ENCODE peak calls at places on chromosome 4, in ten cellular contexts. N is GM23338; I is fibroblast of lung; Y is body of pancreas; B is psoas muscle; Q is PC-3; T is CD4-positive, alpha-beta T cell; W is suprapubic skin; U is left ventricle myocardium inferior; E is upper lobe of right lung. C is an unnamed sample. For H3K27me3, the result is how much of the 10 kb centered on the place peaks cover.

GRCh38 chr4:173211222-173211621 is 42.6 kb downstream of the GALNT7 start:
- DNase-seq in N (no peak), I (no peak), Y (no peak), B (no peak), Q (peak), T (no peak), W (no peak), U (no peak), E (no peak), C (no peak)

GRCh38 chr4:103853627-103854026 is 133.8 kb upstream of the TACR3 start:
- DNase-seq in N (no peak), I (no peak), Y (no peak), B (no peak), Q (peak), T (no peak), W (no peak), U (no peak), E (no peak), C (no peak)

GRCh38 chr4:1021386-1022050 is 10.1 kb downstream of the FGFRL1 start:
- DNase-seq in N (no peak), I (no peak), Y (no peak), B (no peak), Q (no peak), T (no peak), W (no peak), U (no peak), E (no peak), C (no peak)

GRCh38 chr4:129254526-129254925 is 158.6 kb downstream of the C4orf33 start:
- DNase-seq in N (no peak), I (peak), Y (no peak), B (no peak), Q (no peak), T (no peak), W (no peak), U (no peak), E (no peak), C (no peak)

GRCh38 chr4:106172846-106173245 is 143.2 kb downstream of the TBCK start:
- DNase-seq in N (no peak), I (no peak), Y (no peak), B (no peak), Q (no peak), T (no peak), W (no peak), U (no peak), E (no peak), C (no peak)

GRCh38 chr4:1856920-1857699 is 1.2 kb upstream of the LETM1 start:
- DNase-seq in N (no peak), I (no peak), Y (peak), B (no peak), Q (no peak), T (no peak), W (no peak), U (no peak), E (no peak), C (peak)

GRCh38 chr4:22556411-22556969 is 40.6 kb upstream of the ADGRA3 start:
- DNase-seq in N (no peak), I (no peak), Y (no peak), B (no peak), Q (peak), T (no peak), W (no peak), U (no peak), E (no peak), C (no peak)

GRCh38 chr4:33628296-33628695 is 2616.0 kb downstream of the ARAP2 start:
- DNase-seq in N (no peak), I (no peak), Y (no peak), B (no peak), Q (no peak), T (no peak), W (no peak), U (no peak), E (no peak), C (no peak)

GRCh38 chr4:13968723-13969122 is 341.2 kb upstream of the BOD1L1 start:
- DNase-seq in N (no peak), I (peak), Y (no peak), B (no peak), Q (peak), T (no peak), W (no peak), U (no peak), E (no peak), C (no peak)

GRCh38 chr4:32560306-32560705 is 1840.1 kb downstream of the PCDH7 start:
- DNase-seq in N (peak), I (peak), Y (no peak), B (no peak), Q (peak), T (no peak), W (no peak), U (no peak), E (no peak), C (no peak)

GRCh38 chr4:37780444-37781133 is 45.9 kb upstream of the PGM2 start:
- DNase-seq in N (peak), I (peak), Y (no peak), B (no peak), Q (no peak), T (peak), W (no peak), U (no peak), E (no peak), C (no peak)

GRCh38 chr4:149631629-149632028 is 184.0 kb downstream of the IQCM start:
- DNase-seq in N (peak), I (no peak), Y (no peak), B (no peak), Q (no peak), T (no peak), W (no peak), U (no peak), E (no peak), C (no peak)

GRCh38 chr4:58688603-58689002 is 1578.4 kb upstream of the IGFBP7 start:
- DNase-seq in N (no peak), I (no peak), Y (no peak), B (no peak), Q (no peak), T (no peak), W (no peak), U (no peak), E (no peak), C (no peak)

GRCh38 chr4:98659106-98659592 is 738 bp upstream of the TSPAN5 start:
- DNase-seq in N (peak), I (peak), Y (no peak), B (no peak), Q (peak), T (no peak), W (no peak), U (no peak), E (no peak), C (peak)

GRCh38 chr4:85318415-85318814 is 156.5 kb upstream of the ARHGAP24 start:
- DNase-seq in N (no peak), I (no peak), Y (no peak), B (no peak), Q (peak), T (no peak), W (no peak), U (no peak), E (no peak), C (no peak)

GRCh38 chr4:85475631-85476233 is 782 bp downstream of the ARHGAP24 start:
- DNase-seq in N (no peak), I (peak), Y (peak), B (peak), Q (no peak), T (no peak), W (no peak), U (peak), E (peak), C (no peak)

GRCh38 chr4:113692809-113693411 is 68.6 kb downstream of the CAMK2D start:
- DNase-seq in N (no peak), I (no peak), Y (no peak), B (no peak), Q (peak), T (no peak), W (no peak), U (no peak), E (no peak), C (no peak)

GRCh38 chr4:62028758-62029157 is 828.6 kb downstream of the ADGRL3 start:
- DNase-seq in N (no peak), I (no peak), Y (no peak), B (no peak), Q (no peak), T (no peak), W (no peak), U (no peak), E (no peak), C (no peak)

GRCh38 chr4:15164571-15164970 is 162.3 kb downstream of the CPEB2 start:
- DNase-seq in N (no peak), I (no peak), Y (no peak), B (no peak), Q (peak), T (no peak), W (no peak), U (no peak), E (no peak), C (no peak)

GRCh38 chr4:89364559-89364958 is 57.0 kb upstream of the GPRIN3 start:
- DNase-seq in N (no peak), I (no peak), Y (no peak), B (no peak), Q (no peak), T (no peak), W (no peak), U (no peak), E (no peak), C (no peak)

GRCh38 chr4:6918345-6918744 is 8.7 kb downstream of the TBC1D14 start:
- DNase-seq in N (no peak), I (no peak), Y (no peak), B (no peak), Q (no peak), T (no peak), W (peak), U (no peak), E (no peak), C (no peak)

GRCh38 chr4:5712517-5712916 is 1.5 kb downstream of the EVC start:
- DNase-seq in N (no peak), I (peak), Y (no peak), B (no peak), Q (peak), T (no peak), W (no peak), U (no peak), E (no peak), C (no peak)

GRCh38 chr4:3193531-3194203 is 55.3 kb upstream of the MSANTD1 start:
- DNase-seq in N (no peak), I (peak), Y (no peak), B (no peak), Q (peak), T (no peak), W (no peak), U (no peak), E (no peak), C (no peak)

GRCh38 chr4:23163649-23164436 is 471.1 kb downstream of the GBA3 start:
- DNase-seq in N (peak), I (peak), Y (no peak), B (no peak), Q (peak), T (no peak), W (no peak), U (no peak), E (no peak), C (no peak)

GRCh38 chr4:54099959-54100606 is at the start of gene GSX2:
- DNase-seq in N (peak), I (no peak), Y (no peak), B (peak), Q (no peak), T (no peak), W (peak), U (peak), E (no peak), C (no peak)

GRCh38 chr4:144583658-144584057 is 62.3 kb upstream of the HHIP start:
- DNase-seq in N (no peak), I (peak), Y (no peak), B (no peak), Q (peak), T (no peak), W (no peak), U (no peak), E (no peak), C (no peak)

GRCh38 chr4:145544998-145545397 is 63.3 kb downstream of the SMAD1 start:
- DNase-seq in N (no peak), I (peak), Y (no peak), B (no peak), Q (peak), T (no peak), W (no peak), U (no peak), E (no peak), C (no peak)

GRCh38 chr4:137677851-137678250 is 145.6 kb upstream of the PCDH18 start:
- DNase-seq in N (no peak), I (peak), Y (no peak), B (no peak), Q (peak), T (no peak), W (no peak), U (no peak), E (no peak), C (no peak)

GRCh38 chr4:6467600-6467999 is 4.8 kb downstream of the PPP2R2C start:
- DNase-seq in N (no peak), I (no peak), Y (no peak), B (no peak), Q (no peak), T (no peak), W (no peak), U (no peak), E (no peak), C (peak)

GRCh38 chr4:85177679-85178078 is 211.2 kb upstream of the WDFY3 start:
- DNase-seq in N (no peak), I (no peak), Y (no peak), B (no peak), Q (no peak), T (no peak), W (no peak), U (no peak), E (no peak), C (no peak)

GRCh38 chr4:110484029-110484428 is 8.1 kb downstream of the ENPEP start:
- DNase-seq in N (no peak), I (no peak), Y (no peak), B (no peak), Q (no peak), T (no peak), W (no peak), U (no peak), E (no peak), C (no peak)

GRCh38 chr4:129821073-129821472 is 725.1 kb downstream of the C4orf33 start:
- DNase-seq in N (no peak), I (no peak), Y (no peak), B (no peak), Q (no peak), T (no peak), W (no peak), U (no peak), E (no peak), C (no peak)

GRCh38 chr4:86741841-86742240 is 107.3 kb downstream of the SLC10A6 start:
- DNase-seq in N (no peak), I (no peak), Y (no peak), B (no peak), Q (no peak), T (no peak), W (no peak), U (no peak), E (no peak), C (no peak)

GRCh38 chr4:160319221-160319867 is 1216.5 kb downstream of the RAPGEF2 start:
- DNase-seq in N (no peak), I (no peak), Y (no peak), B (no peak), Q (peak), T (no peak), W (no peak), U (no peak), E (no peak), C (no peak)

GRCh38 chr4:61950625-61951024 is 750.5 kb downstream of the ADGRL3 start:
- DNase-seq in N (peak), I (no peak), Y (no peak), B (no peak), Q (no peak), T (no peak), W (no peak), U (no peak), E (no peak), C (no peak)

GRCh38 chr4:4672397-4672796 is 130.5 kb upstream of the STX18 start:
- DNase-seq in N (no peak), I (no peak), Y (no peak), B (no peak), Q (no peak), T (no peak), W (no peak), U (no peak), E (no peak), C (no peak)

GRCh38 chr4:9893329-9894108 is 112.1 kb downstream of the DRD5 start:
- DNase-seq in N (peak), I (no peak), Y (no peak), B (no peak), Q (no peak), T (no peak), W (no peak), U (no peak), E (no peak), C (no peak)

GRCh38 chr4:9894604-9895361 is 113.3 kb downstream of the DRD5 start:
- DNase-seq in N (no peak), I (no peak), Y (no peak), B (no peak), Q (no peak), T (no peak), W (no peak), U (no peak), E (no peak), C (no peak)

GRCh38 chr4:9901262-9901661 is 119.8 kb downstream of the DRD5 start:
- DNase-seq in N (no peak), I (no peak), Y (no peak), B (no peak), Q (no peak), T (no peak), W (no peak), U (no peak), E (no peak), C (no peak)

DNA sequence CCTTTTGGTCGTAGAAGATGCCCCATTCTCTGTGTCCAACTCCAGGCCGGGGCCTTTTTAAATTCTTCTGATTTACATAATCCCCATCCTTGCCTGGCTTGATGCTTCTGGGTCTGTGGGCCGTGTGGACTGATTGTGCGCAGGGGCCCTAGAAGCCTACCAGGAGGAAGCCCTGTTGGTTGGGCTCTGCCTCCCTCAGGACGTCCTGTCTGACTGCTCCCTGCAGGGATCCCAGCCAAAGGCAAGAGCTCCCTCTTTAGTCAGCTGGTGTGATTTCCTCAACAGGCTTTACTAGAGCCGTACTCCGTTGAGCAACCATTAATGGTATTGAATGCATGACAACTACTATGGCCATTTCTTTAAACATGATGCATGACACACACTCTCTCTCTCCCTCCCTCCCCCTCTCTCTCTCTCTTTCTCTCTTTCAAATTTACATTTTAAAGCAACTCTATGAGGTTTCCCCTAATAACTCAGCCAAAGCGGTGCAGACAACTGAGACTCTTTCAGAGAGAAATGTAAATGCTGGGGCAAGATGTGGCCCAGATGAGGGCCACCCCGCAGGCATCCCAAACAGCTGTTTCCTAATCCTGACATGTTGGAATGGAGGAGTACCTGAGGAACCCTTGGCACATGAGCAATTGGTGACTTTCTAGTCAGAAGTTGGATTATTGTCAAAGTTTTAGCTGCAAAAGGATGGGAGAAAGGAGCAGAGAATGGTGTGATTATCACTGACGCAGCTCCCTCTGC is 117.3 kb downstream of the DRD5 start:
- DNase-seq in N (peak), I (peak), Y (peak), B (no peak), Q (peak), T (no peak), W (no peak), U (peak), E (no peak), C (peak)
- TF ChIP-seq CTCF in N (peak), I (peak), Y (no peak), B (peak), Q (peak), T (no peak), W (no peak), U (peak), E (peak), C (no peak)

DNA sequence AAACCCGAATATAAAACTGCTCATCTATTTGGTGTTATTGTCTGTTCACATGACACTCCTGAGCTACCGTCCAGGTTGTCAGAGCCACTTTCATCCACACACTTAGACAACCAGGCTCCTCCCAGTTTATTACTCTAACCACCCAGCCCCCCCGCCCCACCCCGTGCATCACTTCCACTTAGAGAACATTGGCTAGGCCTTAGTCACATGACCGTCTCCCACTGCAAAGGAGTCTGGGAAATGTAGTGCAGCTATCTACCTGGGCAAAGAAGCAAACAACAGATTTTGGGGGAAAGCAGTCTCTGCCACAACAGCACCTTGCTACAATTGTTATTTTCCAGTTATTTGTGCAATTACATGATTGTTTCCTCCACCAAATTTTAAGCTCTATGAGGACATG is 57.6 kb upstream of the RBPJ start:
- DNase-seq in N (peak), I (no peak), Y (no peak), B (no peak), Q (peak), T (no peak), W (no peak), U (no peak), E (no peak), C (peak)
- H3K27me3 ChIP-seq in N (under half), I (under half), Y (under half), B (under half), Q (under half), T (under half), W (under half), U (under half), E (under half), C (under half)

DNA sequence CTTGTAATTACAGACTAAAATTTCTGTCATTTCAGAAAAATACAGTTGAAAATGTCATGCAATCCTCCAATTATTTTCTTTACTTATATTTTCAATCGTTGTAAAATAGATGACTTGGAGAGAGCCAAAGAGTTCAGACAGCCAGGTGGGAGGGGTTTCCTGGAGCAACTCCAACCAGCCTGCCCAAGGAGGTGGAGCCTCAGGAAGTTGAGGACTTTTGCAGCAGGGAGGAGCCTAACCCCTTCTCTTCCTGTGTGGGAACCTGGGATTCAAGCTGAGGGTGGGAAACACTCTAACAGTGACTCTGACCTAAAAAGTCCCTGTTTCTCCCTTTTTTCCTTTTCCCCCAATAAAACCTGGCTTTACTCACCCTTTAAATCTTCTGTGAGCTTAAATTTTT is 72.2 kb upstream of the GABRG1 start:
- DNase-seq in N (peak), I (no peak), Y (no peak), B (no peak), Q (no peak), T (no peak), W (no peak), U (no peak), E (no peak), C (peak)
- H3K27ac ChIP-seq in N (no peak), I (no peak), Y (no peak), B (no peak), Q (no peak), T (no peak), W (no peak), U (no peak), E (no peak), C (no peak)

GRCh38 chr4:182764137-182764536 is 153.0 kb downstream of the DCTD start:
- DNase-seq in N (no peak), I (no peak), Y (no peak), B (no peak), Q (peak), T (no peak), W (no peak), U (no peak), E (no peak), C (no peak)

GRCh38 chr4:182760644-182761043 is 156.5 kb downstream of the DCTD start:
- DNase-seq in N (no peak), I (no peak), Y (no peak), B (no peak), Q (no peak), T (no peak), W (no peak), U (no peak), E (no peak), C (no peak)

GRCh38 chr4:182766851-182767250 is 150.3 kb downstream of the DCTD start:
- DNase-seq in N (no peak), I (no peak), Y (no peak), B (no peak), Q (no peak), T (no peak), W (no peak), U (no peak), E (no peak), C (no peak)

GRCh38 chr4:182768821-182769220 is 148.4 kb downstream of the DCTD start:
- DNase-seq in N (peak), I (no peak), Y (no peak), B (no peak), Q (peak), T (no peak), W (no peak), U (no peak), E (no peak), C (no peak)

GRCh38 chr4:182764642-182765041 is 152.5 kb downstream of the DCTD start:
- DNase-seq in N (peak), I (no peak), Y (no peak), B (no peak), Q (no peak), T (no peak), W (no peak), U (no peak), E (no peak), C (no peak)
- TF ChIP-seq CTCF in N (peak), I (no peak), Y (no peak), B (no peak), Q (no peak), T (no peak), W (no peak), U (no peak), E (no peak), C (no peak)